ENCODE peak calls at places on chromosomes 16 and 17, in five cellular contexts. W, S, L, P and Q are unnamed samples.

GRCh38 chr17:49381033-49381432 is 19.0 kb upstream of the ZNF652 start:
- DNase-seq in S (no peak), P (peak; percentile 35), W (no peak), L (no peak), Q (no peak)

GRCh38 chr16:79651363-79651762 is 50.8 kb upstream of the MAF start:
- DNase-seq in W (no peak), S (no peak), L (no peak), P (no peak), Q (no peak)

GRCh38 chr17:9273334-9274118 is 252.2 kb downstream of the NTN1 start:
- DNase-seq in L (no peak), W (no peak), P (no peak), S (no peak), Q (no peak)

GRCh38 chr17:42953669-42954068 is 10.6 kb downstream of the AARSD1 start:
- DNase-seq in P (no peak), L (no peak), S (peak; percentile 55), W (no peak), Q (no peak)

GRCh38 chr17:14775761-14776492 is 475.0 kb downstream of the HS3ST3B1 start:
- DNase-seq in W (no peak), L (no peak), S (no peak), P (no peak), Q (no peak)

GRCh38 chr17:45332989-45333701 is 16.3 kb upstream of the MAP3K14 start:
- DNase-seq in L (no peak), P (peak; percentile 77), W (no peak), S (no peak), Q (peak; percentile 78)

GRCh38 chr17:31391496-31391949 is at the start of gene RAB11FIP4:
- DNase-seq in P (peak; percentile 66), S (no peak), L (no peak), W (peak; percentile 91), Q (no peak)

GRCh38 chr17:68484458-68484857 is 27.2 kb upstream of the WIPI1 start:
- DNase-seq in P (no peak), L (no peak), W (no peak), S (peak; percentile 70), Q (no peak)

GRCh38 chr17:82837586-82838320 is 2.1 kb downstream of the ZNF750 start:
- DNase-seq in W (no peak), L (no peak), S (no peak), P (no peak), Q (no peak)

GRCh38 chr17:78992542-78993212 is 13.0 kb upstream of the LGALS3BP start:
- DNase-seq in S (no peak), P (no peak), W (no peak), L (no peak), Q (no peak)

GRCh38 chr16:54355251-54355650 is 68.7 kb upstream of the IRX3 start:
- DNase-seq in S (no peak), L (no peak), P (no peak), W (no peak), Q (no peak)

GRCh38 chr17:41308251-41308917 is 725 bp downstream of the KRTAP16-1 start:
- DNase-seq in W (no peak), L (peak; percentile 40), P (no peak), S (no peak), Q (no peak)

GRCh38 chr17:77420804-77421634 is 280.2 kb downstream of the SEC14L1 start:
- DNase-seq in P (peak; percentile 73), L (no peak), W (peak; percentile 72), S (no peak), Q (peak; percentile 58)

GRCh38 chr17:27609606-27610303 is 21.2 kb upstream of the LGALS9 start:
- DNase-seq in S (peak; percentile 45), P (peak; percentile 31), W (peak; percentile 61), L (no peak), Q (no peak)

GRCh38 chr16:68985855-68986254 is 119.6 kb upstream of the HAS3 start:
- DNase-seq in L (no peak), P (peak; percentile 43), W (no peak), S (no peak), Q (no peak)

GRCh38 chr16:50621452-50621792 is 59.7 kb downstream of the SNX20 start:
- DNase-seq in W (no peak), S (no peak), P (no peak), L (no peak), Q (no peak)

GRCh38 chr17:78899361-78900260 is 3.4 kb downstream of the CEP295NL start:
- DNase-seq in P (no peak), S (no peak), L (no peak), W (peak; percentile 62), Q (no peak)

GRCh38 chr16:17743578-17743977 is 272.8 kb upstream of the XYLT1 start:
- DNase-seq in S (no peak), P (no peak), L (no peak), W (no peak), Q (no peak)

GRCh38 chr17:66000216-66000615 is 191.7 kb downstream of the CEP112 start:
- DNase-seq in W (no peak), L (no peak), S (no peak), P (no peak), Q (no peak)

GRCh38 chr17:83079340-83079747 is at the start of gene METRNL:
- DNase-seq in L (no peak), S (no peak), W (peak; percentile 99), P (peak; percentile 86), Q (peak; percentile 45)

GRCh38 chr17:60618080-60618479 is 18.1 kb downstream of the PPM1D start:
- DNase-seq in P (no peak), L (no peak), W (no peak), S (no peak), Q (no peak)

GRCh38 chr16:8862309-8863130 is 6.3 kb downstream of the CARHSP1 start:
- DNase-seq in W (no peak), L (no peak), P (no peak), S (no peak), Q (no peak)

GRCh38 chr16:14545346-14545884 is 84.6 kb downstream of the PARN start:
- DNase-seq in W (no peak), P (no peak), L (no peak), S (peak; percentile 95), Q (no peak)

GRCh38 chr16:79994413-79994812 is 393.9 kb upstream of the MAF start:
- DNase-seq in L (no peak), S (no peak), P (no peak), W (no peak), Q (no peak)

GRCh38 chr17:21283482-21284318 is 811 bp upstream of the MAP2K3 start:
- DNase-seq in L (no peak), W (peak; percentile 41), P (no peak), S (no peak), Q (no peak)

GRCh38 chr17:15109608-15110007 is 155.5 kb downstream of the PMP22 start:
- DNase-seq in S (no peak), P (no peak), W (no peak), L (no peak), Q (no peak)

GRCh38 chr16:1678500-1679098 is 520 bp downstream of the JPT2 start:
- DNase-seq in P (no peak), S (peak; percentile 12), W (no peak), L (no peak), Q (peak; percentile 38)

GRCh38 chr16:268141-269053 is 7.3 kb downstream of the RGS11 start:
- DNase-seq in L (no peak), W (no peak), P (no peak), S (no peak), Q (no peak)

GRCh38 chr17:42184717-42185496 is at the start of gene HCRT:
- DNase-seq in W (no peak), S (no peak), P (no peak), L (no peak), Q (peak; percentile 25)

GRCh38 chr16:49342336-49343265 is 31.0 kb upstream of the C16orf78 start:
- DNase-seq in W (no peak), S (no peak), L (no peak), P (no peak), Q (no peak)
- TF ChIP-seq POLR2AphosphoS5 in W (no peak), S (no peak), L (no peak), P (no peak), Q (no peak)

DNA sequence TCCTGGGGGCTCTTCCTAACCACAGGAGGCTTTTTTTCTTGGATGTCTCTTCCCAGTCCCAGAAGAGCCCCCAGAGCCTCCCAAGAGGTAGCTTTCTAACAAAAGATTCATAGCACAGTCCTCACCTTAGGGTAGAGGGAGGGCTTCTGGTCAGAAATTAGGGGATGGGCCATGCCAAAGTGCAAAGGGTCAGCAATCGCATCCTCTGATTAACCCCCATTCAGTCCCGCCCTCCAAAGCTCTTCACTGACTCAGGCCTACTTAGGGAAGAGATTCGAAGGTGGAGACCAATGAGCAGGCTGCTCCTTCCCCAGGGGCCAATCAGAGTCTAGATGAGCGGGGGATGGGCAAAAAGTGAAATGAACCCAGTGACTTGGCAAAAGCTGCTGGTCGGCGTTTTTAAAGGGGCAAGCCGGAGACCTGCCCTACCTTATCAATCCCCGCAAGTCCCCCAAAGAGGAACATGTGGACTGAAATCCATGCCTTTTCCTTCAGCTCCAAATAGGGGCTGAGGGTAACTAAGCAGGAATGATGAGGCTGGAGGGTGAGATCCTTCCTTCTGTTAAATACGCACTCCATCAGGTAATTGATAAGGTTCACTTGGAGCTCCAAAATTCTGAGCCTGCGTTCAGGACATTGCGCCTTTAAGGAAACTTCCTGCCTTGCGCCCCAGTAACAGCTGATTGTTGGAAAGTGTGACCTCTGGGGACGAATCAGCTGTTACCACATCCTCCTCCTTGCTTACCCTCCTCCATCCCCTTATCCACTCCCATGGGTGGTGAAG is 6.9 kb upstream of the TLCD2 start:
- DNase-seq in L (peak; percentile 97), P (peak; percentile 80), S (peak; percentile 99), W (peak; percentile 86), Q (peak; percentile 89)
- TF ChIP-seq GABPA in L (no peak), P (peak; percentile 35), S (peak; percentile 16), W (peak; percentile 47), Q (no peak)

DNA sequence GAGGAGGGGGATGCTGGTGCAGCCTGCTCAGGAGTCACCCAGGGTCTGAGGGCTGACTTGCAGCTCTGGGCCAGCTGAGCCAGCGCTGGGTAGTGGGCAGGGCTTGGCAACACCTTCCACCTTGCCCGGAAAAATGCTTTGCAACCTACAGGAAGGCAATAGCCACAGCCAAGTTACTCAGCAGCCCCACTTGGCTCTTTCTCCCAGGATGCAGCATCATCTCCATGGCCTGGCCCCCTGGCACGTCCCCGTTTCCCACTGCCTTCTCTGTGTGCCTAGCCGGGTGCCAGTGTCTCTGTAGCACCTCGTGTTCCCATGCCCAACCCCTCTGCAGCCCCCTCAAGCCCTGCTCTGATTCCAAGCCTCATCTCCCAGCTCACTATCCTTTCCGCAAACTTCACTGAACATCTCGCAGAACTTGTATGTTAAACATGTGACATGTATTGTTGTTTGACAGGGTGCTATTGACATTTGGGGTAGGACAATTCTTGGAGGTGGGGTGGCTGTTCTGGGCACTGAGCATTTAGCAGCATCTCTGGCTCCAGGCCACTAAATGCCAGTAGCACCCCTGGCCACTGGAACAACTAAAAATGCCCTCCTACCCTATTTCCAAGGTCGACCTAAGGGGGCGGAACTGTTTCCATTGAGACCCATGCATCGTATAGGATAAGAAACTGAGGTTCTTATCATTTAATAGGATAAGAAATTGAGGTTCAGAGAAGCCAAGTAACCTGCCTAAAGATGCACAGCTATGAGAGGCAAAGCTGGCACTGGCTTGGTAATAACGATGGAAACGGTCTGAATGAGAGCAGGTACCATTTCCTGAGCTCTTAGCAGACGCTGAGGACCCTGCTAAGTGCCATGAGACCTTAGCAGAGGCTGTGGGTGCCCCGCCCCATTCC is 12.2 kb downstream of the DEXI start:
- DNase-seq in P (no peak), S (no peak), L (no peak), W (no peak), Q (no peak)
- TF ChIP-seq POLR2AphosphoS5 in P (no peak), S (no peak), L (peak; percentile 18), W (no peak), Q (no peak)

DNA sequence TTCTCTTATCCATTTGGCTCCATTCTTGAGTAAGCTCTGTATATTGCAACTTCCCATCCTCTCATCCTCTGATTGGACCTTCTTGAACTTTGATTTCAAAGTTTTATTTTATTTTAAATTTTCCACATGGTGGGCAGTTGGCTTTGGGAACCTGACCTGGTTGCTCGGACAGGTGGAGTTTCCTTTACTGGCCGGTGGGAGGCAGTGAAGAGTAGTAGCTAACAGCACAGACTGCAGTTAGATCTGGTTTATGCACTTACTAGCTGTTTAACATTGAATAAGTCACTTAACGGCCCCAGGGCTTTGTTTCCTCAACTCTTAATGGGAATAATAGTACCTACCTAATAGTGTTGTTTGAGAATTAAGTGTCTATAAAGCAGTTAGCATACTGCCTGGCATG is 92.8 kb downstream of the GPR139 start:
- DNase-seq in L (no peak), S (peak; percentile 34), W (peak; percentile 41), P (peak; percentile 52), Q (no peak)
- TF ChIP-seq GABPA in L (no peak), S (no peak), W (no peak), P (no peak), Q (no peak)